ENCODE peak calls at places on chromosomes 16 and 17, in ten cellular contexts. V is fibroblast of pulmonary artery, I is heart right ventricle, T is mammary epithelial cell, U is brain microvascular endothelial cell, H is pancreas, E is A549, Q is neural crest cell, S is SK-N-SH, R is lower lobe of right lung. A is an unnamed sample.
A peak's percentile ranks its signal among the peaks of the same experiment; 100 is the strongest.

GRCh38 chr16:87410530-87410929 is 18.4 kb downstream of the MAP1LC3B start:
- DNase-seq in V (no peak), I (no peak), T (no peak), U (no peak), H (no peak), E (no peak), Q (no peak), S (no peak), R (peak; percentile 35), A (no peak)

GRCh38 chr17:72120878-72121163 is at the start of gene SOX9:
- DNase-seq in V (peak; percentile 97), I (peak; percentile 84), T (peak; percentile 98), U (peak; percentile 93), H (peak; percentile 97), E (peak; percentile 100), Q (peak; percentile 72), S (peak; percentile 95), R (peak; percentile 85), A (peak; percentile 98)

GRCh38 chr16:49116873-49117272 is 164.8 kb downstream of the CBLN1 start:
- DNase-seq in V (no peak), I (no peak), T (peak; percentile 67), U (no peak), H (no peak), E (no peak), Q (no peak), S (no peak), R (no peak), A (no peak)

GRCh38 chr16:84579936-84580335 is 37.9 kb downstream of the COTL1 start:
- DNase-seq in V (no peak), I (no peak), T (no peak), U (no peak), H (peak; percentile 86), E (no peak), Q (no peak), S (no peak), R (no peak), A (no peak)

GRCh38 chr17:7883781-7884386 is 4.7 kb upstream of the CHD3 start:
- DNase-seq in V (peak; percentile 41), I (no peak), T (no peak), U (no peak), H (no peak), E (peak; percentile 57), Q (no peak), S (peak; percentile 55), R (no peak), A (peak; percentile 5)

GRCh38 chr16:23402100-23402499 is 50.9 kb downstream of the COG7 start:
- DNase-seq in V (no peak), I (no peak), T (no peak), U (no peak), H (no peak), E (no peak), Q (no peak), S (no peak), R (no peak), A (no peak)

GRCh38 chr16:50146479-50147435 is 6.3 kb upstream of the TENT4B start:
- DNase-seq in V (no peak), I (no peak), T (peak; percentile 12), U (no peak), H (peak; percentile 30), E (no peak), Q (no peak), S (no peak), R (no peak), A (no peak)

GRCh38 chr17:11122908-11123307 is 118.1 kb upstream of the SHISA6 start:
- DNase-seq in V (no peak), I (peak; percentile 15), T (no peak), U (no peak), H (no peak), E (no peak), Q (no peak), S (no peak), R (no peak), A (no peak)

GRCh38 chr17:44146375-44147346 is 4.9 kb downstream of the HROB start:
- DNase-seq in V (no peak), I (no peak), T (no peak), U (no peak), H (no peak), E (no peak), Q (no peak), S (peak; percentile 21), R (no peak), A (no peak)

GRCh38 chr16:1155353-1156110 is 2.6 kb downstream of the CACNA1H start:
- DNase-seq in V (no peak), I (no peak), T (no peak), U (no peak), H (no peak), E (no peak), Q (no peak), S (no peak), R (no peak), A (no peak)

GRCh38 chr16:4309833-4310266 is 6.0 kb upstream of the GLIS2 start:
- DNase-seq in V (peak; percentile 61), I (peak; percentile 56), T (no peak), U (peak; percentile 72), H (peak; percentile 67), E (peak; percentile 84), Q (peak; percentile 56), S (no peak), R (peak; percentile 81), A (peak; percentile 95)

GRCh38 chr16:59566446-59566845 is 832.3 kb upstream of the GOT2 start:
- DNase-seq in V (no peak), I (no peak), T (no peak), U (no peak), H (no peak), E (no peak), Q (no peak), S (no peak), R (no peak), A (no peak)

GRCh38 chr16:46607529-46607928 is 13.7 kb downstream of the SHCBP1 start:
- DNase-seq in V (peak; percentile 87), I (no peak), T (peak; percentile 14), U (no peak), H (no peak), E (peak; percentile 26), Q (no peak), S (no peak), R (no peak), A (no peak)

GRCh38 chr17:1779571-1780074 is 17.8 kb downstream of the SERPINF1 start:
- DNase-seq in V (peak; percentile 98), I (peak; percentile 58), T (peak; percentile 85), U (peak; percentile 94), H (no peak), E (no peak), Q (no peak), S (peak; percentile 44), R (peak; percentile 71), A (no peak)

GRCh38 chr16:4314532-4315184 is 1.2 kb upstream of the GLIS2 start:
- DNase-seq in V (peak; percentile 52), I (no peak), T (peak; percentile 22), U (no peak), H (peak; percentile 42), E (peak; percentile 77), Q (no peak), S (peak; percentile 68), R (no peak), A (peak; percentile 66)

GRCh38 chr16:85395207-85395912 is 217.8 kb upstream of the GSE1 start:
- DNase-seq in V (peak; percentile 99), I (peak; percentile 73), T (peak; percentile 98), U (peak; percentile 95), H (peak; percentile 60), E (peak; percentile 86), Q (no peak), S (peak; percentile 94), R (peak; percentile 66), A (no peak)

GRCh38 chr17:28834420-28834819 is 8.2 kb downstream of the FAM222B start:
- DNase-seq in V (no peak), I (no peak), T (no peak), U (no peak), H (no peak), E (no peak), Q (no peak), S (no peak), R (no peak), A (no peak)

GRCh38 chr16:27824786-27825185 is 238.7 kb downstream of the GSG1L start:
- DNase-seq in V (no peak), I (no peak), T (no peak), U (no peak), H (no peak), E (no peak), Q (no peak), S (no peak), R (no peak), A (no peak)

GRCh38 chr16:31474173-31474714 is 2.3 kb downstream of the TGFB1I1 start:
- DNase-seq in V (peak; percentile 59), I (no peak), T (no peak), U (peak; percentile 77), H (no peak), E (no peak), Q (no peak), S (no peak), R (no peak), A (no peak)
- TF ChIP-seq CTCF in V (no peak), I (no peak), T (no peak), U (no peak), H (no peak), E (no peak), Q (no peak), S (no peak), R (no peak), A (no peak)

GRCh38 chr16:78224342-78224741 is 124.9 kb downstream of the WWOX start:
- DNase-seq in V (no peak), I (no peak), T (no peak), U (no peak), H (no peak), E (no peak), Q (no peak), S (no peak), R (no peak), A (no peak)

GRCh38 chr16:78230832-78231231 is 131.4 kb downstream of the WWOX start:
- DNase-seq in V (peak; percentile 6), I (no peak), T (peak; percentile 58), U (no peak), H (no peak), E (no peak), Q (no peak), S (no peak), R (no peak), A (no peak)

GRCh38 chr16:78228704-78229103 is 129.2 kb downstream of the WWOX start:
- DNase-seq in V (no peak), I (no peak), T (no peak), U (no peak), H (no peak), E (no peak), Q (no peak), S (no peak), R (no peak), A (no peak)

GRCh38 chr16:78227855-78228254 is 128.4 kb downstream of the WWOX start:
- DNase-seq in V (no peak), I (no peak), T (no peak), U (no peak), H (no peak), E (no peak), Q (no peak), S (peak; percentile 49), R (no peak), A (peak; percentile 42)
- TF ChIP-seq CTCF in V (no peak), I (peak; percentile 49), T (no peak), U (no peak), H (no peak), E (no peak), Q (peak; percentile 37), S (peak; percentile 52), R (no peak), A (peak; percentile 59)

GRCh38 chr16:56869513-56870270 is 4.7 kb downstream of the SLC12A3 start:
- DNase-seq in V (peak; percentile 18), I (no peak), T (no peak), U (no peak), H (no peak), E (peak; percentile 66), Q (no peak), S (no peak), R (peak; percentile 59), A (peak; percentile 81)
- TF ChIP-seq CTCF in V (peak; percentile 14), I (no peak), T (peak; percentile 37), U (peak; percentile 45), H (no peak), E (peak; percentile 35), Q (no peak), S (peak; percentile 39), R (peak; percentile 30), A (peak; percentile 62)

GRCh38 chr17:75404223-75404738 is 1.2 kb downstream of the GRB2 start:
- DNase-seq in V (peak; percentile 88), I (peak; percentile 36), T (peak; percentile 69), U (peak; percentile 75), H (peak; percentile 52), E (peak; percentile 89), Q (peak; percentile 56), S (peak; percentile 87), R (peak; percentile 57), A (peak; percentile 81)
- TF ChIP-seq CTCF in V (peak; percentile 98), I (peak; percentile 72), T (peak; percentile 97), U (peak; percentile 97), H (peak; percentile 53), E (peak; percentile 78), Q (peak; percentile 81), S (peak; percentile 99), R (peak; percentile 72), A (peak; percentile 84)